ENCODE peak calls at places on chromosomes 13 and 19, in nine cellular contexts. S is heart right ventricle; I is stomach; T is progenitor cell of endocrine pancreas; M is colonic mucosa; J is activated B cell treated with CpG ODN at 0.5 μM for 24 hours; P is CD8-positive, alpha-beta T cell; N is RWPE1; A is foreskin keratinocyte. R is an unnamed sample.
A peak's percentile ranks its signal among the peaks of the same experiment; 100 is the strongest.

GRCh38 chr13:30312859-30313258 is 5.5 kb upstream of the KATNAL1 start:
- DNase-seq in S (no peak), I (no peak), T (no peak), M (no peak), J (no peak), P (no peak), N (no peak), A (no peak), R (no peak)

GRCh38 chr19:12985049-12985776 is 10.1 kb upstream of the NFIX start:
- DNase-seq in S (peak; percentile 69), I (peak; percentile 82), T (no peak), M (peak; percentile 87), J (no peak), P (peak; percentile 64), N (no peak), A (no peak), R (peak; percentile 67)

GRCh38 chr19:991174-991931 is 7.2 kb downstream of the WDR18 start:
- DNase-seq in S (no peak), I (no peak), T (no peak), M (peak; percentile 46), J (no peak), P (peak; percentile 82), N (peak; percentile 45), A (no peak), R (no peak)

GRCh38 chr13:98410591-98410990 is 166.3 kb downstream of the STK24 start:
- DNase-seq in S (no peak), I (no peak), T (no peak), M (no peak), J (no peak), P (no peak), N (no peak), A (no peak), R (no peak)

GRCh38 chr19:1985588-1986356 is 29.7 kb downstream of the BTBD2 start:
- DNase-seq in S (no peak), I (peak; percentile 36), T (no peak), M (no peak), J (no peak), P (peak; percentile 18), N (no peak), A (no peak), R (no peak)

GRCh38 chr19:7911509-7912143 is 3.0 kb upstream of the TGFBR3L start:
- DNase-seq in S (no peak), I (no peak), T (no peak), M (no peak), J (no peak), P (no peak), N (no peak), A (no peak), R (no peak)

GRCh38 chr13:114002771-114003321 is 29.0 kb upstream of the C13orf46 start:
- DNase-seq in S (no peak), I (no peak), T (no peak), M (no peak), J (no peak), P (no peak), N (no peak), A (no peak), R (peak; percentile 10)

GRCh38 chr13:46348976-46349375 is 38.1 kb downstream of the RUBCNL start:
- DNase-seq in S (no peak), I (no peak), T (no peak), M (no peak), J (no peak), P (no peak), N (no peak), A (peak; percentile 25), R (no peak)

GRCh38 chr19:18697680-18698079 is 14.2 kb downstream of the CRTC1 start:
- DNase-seq in S (no peak), I (peak; percentile 82), T (no peak), M (peak; percentile 54), J (no peak), P (no peak), N (no peak), A (no peak), R (peak; percentile 27)

GRCh38 chr13:29802621-29803020 is 47.8 kb downstream of the UBL3 start:
- DNase-seq in S (no peak), I (no peak), T (no peak), M (no peak), J (no peak), P (no peak), N (no peak), A (no peak), R (no peak)

GRCh38 chr19:48608798-48609263 is 2.3 kb downstream of the SPACA4 start:
- DNase-seq in S (no peak), I (no peak), T (no peak), M (peak; percentile 60), J (peak; percentile 52), P (peak; percentile 57), N (peak; percentile 51), A (no peak), R (no peak)

GRCh38 chr19:6100284-6100915 is 9.9 kb downstream of the RFX2 start:
- DNase-seq in S (no peak), I (no peak), T (no peak), M (no peak), J (peak; percentile 37), P (no peak), N (no peak), A (no peak), R (no peak)

GRCh38 chr19:17765069-17765618 is 13.9 kb downstream of the FCHO1 start:
- DNase-seq in S (peak; percentile 48), I (peak; percentile 66), T (no peak), M (peak; percentile 88), J (no peak), P (no peak), N (no peak), A (peak; percentile 39), R (peak; percentile 55)

GRCh38 chr19:41321600-41322270 is 11.8 kb downstream of the CCDC97 start:
- DNase-seq in S (no peak), I (no peak), T (peak; percentile 36), M (no peak), J (no peak), P (no peak), N (no peak), A (no peak), R (no peak)

GRCh38 chr13:61727714-61728275 is 312.1 kb upstream of the PCDH20 start:
- DNase-seq in S (no peak), I (no peak), T (no peak), M (no peak), J (no peak), P (no peak), N (peak; percentile 39), A (peak; percentile 67), R (no peak)

GRCh38 chr13:102597029-102598015 is 536 bp downstream of the TPP2 start:
- DNase-seq in S (peak; percentile 14), I (no peak), T (peak; percentile 12), M (peak; percentile 39), J (peak; percentile 40), P (peak; percentile 18), N (no peak), A (peak; percentile 12), R (peak; percentile 16)

GRCh38 chr19:29988351-29988750 is 46.3 kb downstream of the URI1 start:
- DNase-seq in S (no peak), I (no peak), T (no peak), M (no peak), J (no peak), P (no peak), N (no peak), A (no peak), R (no peak)
- TF ChIP-seq CTCF in S (no peak), I (no peak), T (no peak), M (no peak), J (no peak), P (no peak), N (no peak), A (no peak), R (no peak)

GRCh38 chr19:38361633-38362075 is 12.7 kb upstream of the PSMD8 start:
- DNase-seq in S (peak; percentile 77), I (peak; percentile 77), T (peak; percentile 77), M (peak; percentile 84), J (no peak), P (peak; percentile 58), N (peak; percentile 88), A (peak; percentile 81), R (peak; percentile 76)
- TF ChIP-seq CTCF in S (peak; percentile 7), I (no peak), T (peak; percentile 30), M (no peak), J (no peak), P (peak; percentile 16), N (no peak), A (peak; percentile 36), R (peak; percentile 34)

DNA sequence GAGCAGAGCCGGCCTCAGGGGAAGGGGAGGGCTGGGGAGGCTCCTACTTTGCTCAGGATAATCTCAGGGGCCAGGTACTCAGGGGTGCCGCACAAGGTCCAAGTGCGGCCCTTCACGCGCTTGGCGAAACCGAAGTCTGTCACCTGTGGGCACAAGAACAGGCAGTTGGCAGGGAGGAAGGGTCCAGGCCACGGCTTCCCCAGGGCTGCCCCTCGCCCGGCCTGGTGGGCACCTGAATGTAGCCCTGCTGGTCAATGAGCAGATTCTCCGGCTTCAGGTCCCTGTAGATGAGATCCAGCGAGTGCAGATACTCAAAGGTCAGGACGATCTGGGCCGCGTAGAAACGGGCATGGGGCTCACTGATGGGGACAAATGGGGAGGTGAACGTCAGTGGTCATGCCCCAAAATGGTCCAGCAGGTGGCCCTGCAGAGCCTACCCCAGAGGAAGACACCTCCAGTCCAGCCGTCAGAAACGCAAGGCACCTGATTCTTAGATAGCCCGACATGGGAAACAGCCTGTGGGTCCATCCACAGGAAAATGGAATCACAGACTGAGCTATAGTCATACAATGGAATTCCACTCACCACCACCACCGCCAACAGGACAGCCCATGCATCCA is 7.1 kb upstream of the SAMD1 start:
- DNase-seq in S (no peak), I (no peak), T (no peak), M (no peak), J (no peak), P (no peak), N (no peak), A (no peak), R (no peak)
- TF ChIP-seq CTCF in S (peak; percentile 31), I (no peak), T (no peak), M (no peak), J (no peak), P (no peak), N (peak; percentile 7), A (peak; percentile 36), R (peak; percentile 46)

DNA sequence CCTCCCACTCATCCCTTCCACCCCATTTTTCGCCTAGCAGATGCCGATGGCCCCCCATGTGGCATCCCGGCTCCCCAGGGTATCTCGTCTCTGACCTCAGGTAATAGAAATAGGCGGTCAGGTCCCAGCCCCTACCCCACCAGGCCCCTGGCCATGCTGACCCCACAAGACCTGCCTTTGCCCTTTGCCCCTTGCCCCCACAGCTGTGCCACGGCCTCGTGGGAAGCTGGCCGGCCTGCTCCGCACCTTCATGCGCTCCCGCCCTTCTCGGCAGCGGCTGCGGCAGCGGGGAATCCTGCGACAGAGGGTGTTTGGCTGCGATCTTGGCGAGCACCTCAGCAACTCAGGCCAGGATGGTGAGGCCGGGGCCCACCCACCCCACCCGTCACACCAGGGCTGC is 5.4 kb downstream of the ARHGAP33 start:
- DNase-seq in S (no peak), I (no peak), T (no peak), M (no peak), J (no peak), P (no peak), N (no peak), A (no peak), R (no peak)
- TF ChIP-seq CTCF in S (no peak), I (no peak), T (no peak), M (no peak), J (no peak), P (no peak), N (no peak), A (no peak), R (no peak)